ENCODE peak calls at places on chromosomes 1 and 21, in four cellular contexts. Q is K562, J is SK-N-SH, S is H1. Y is an unnamed sample.

GRCh38 chr1:172932981-172933380 is 117.8 kb downstream of the TNFSF18 start:
- DNase-seq in Q (no peak), J (no peak), S (no peak), Y (no peak)

GRCh38 chr1:219784660-219785391 is 143.5 kb downstream of the SLC30A10 start:
- DNase-seq in Q (no peak), J (no peak), S (no peak), Y (no peak)

GRCh38 chr1:117812868-117813511 is 116.4 kb downstream of the GDAP2 start:
- DNase-seq in Q (no peak), J (no peak), S (no peak), Y (no peak)

GRCh38 chr1:208033236-208033635 is 122.3 kb upstream of the CD34 start:
- DNase-seq in Q (no peak), J (no peak), S (no peak), Y (no peak)

GRCh38 chr1:202968895-202969295 is 1.8 kb upstream of the CYB5R1 start:
- DNase-seq in Q (peak), J (peak), S (no peak), Y (peak)

GRCh38 chr1:37433171-37433570 is 41.2 kb upstream of the ZC3H12A start:
- DNase-seq in Q (no peak), J (no peak), S (no peak), Y (no peak)

GRCh38 chr1:233359431-233359830 is 31.9 kb downstream of the MAP3K21 start:
- DNase-seq in Q (no peak), J (no peak), S (no peak), Y (no peak)

GRCh38 chr21:28018741-28019669 is 973.7 kb downstream of the LTN1 start:
- DNase-seq in Q (no peak), J (no peak), S (no peak), Y (peak)

GRCh38 chr1:173118404-173118803 is 67.7 kb upstream of the TNFSF18 start:
- DNase-seq in Q (no peak), J (no peak), S (no peak), Y (no peak)

GRCh38 chr1:235077571-235078479 is 50.8 kb downstream of the TOMM20 start:
- DNase-seq in Q (no peak), J (no peak), S (no peak), Y (no peak)

GRCh38 chr1:171985639-171986038 is 144.3 kb downstream of the DNM3 start:
- DNase-seq in Q (peak), J (peak), S (no peak), Y (no peak)

GRCh38 chr1:105416246-105416645 is 1640.2 kb upstream of the PRMT6 start:
- DNase-seq in Q (no peak), J (no peak), S (peak), Y (no peak)

GRCh38 chr1:203378529-203379271 is 27.8 kb upstream of the FMOD start:
- DNase-seq in Q (no peak), J (no peak), S (no peak), Y (no peak)

GRCh38 chr1:88741413-88741812 is 57.3 kb downstream of the PKN2 start:
- DNase-seq in Q (no peak), J (no peak), S (no peak), Y (no peak)

GRCh38 chr1:145997156-145998023 is 1.0 kb upstream of the TXNIP start:
- DNase-seq in Q (no peak), J (peak), S (no peak), Y (no peak)

GRCh38 chr1:239361403-239361802 is 25.0 kb upstream of the CHRM3 start:
- DNase-seq in Q (no peak), J (peak), S (no peak), Y (no peak)

GRCh38 chr1:10210841-10211804 is 753 bp downstream of the KIF1B start:
- DNase-seq in Q (peak), J (peak), S (no peak), Y (peak)

GRCh38 chr21:45056917-45057560 is 17.3 kb upstream of the ADARB1 start:
- DNase-seq in Q (no peak), J (no peak), S (no peak), Y (no peak)

GRCh38 chr21:36663033-36663855 is 35.7 kb upstream of the SIM2 start:
- DNase-seq in Q (no peak), J (no peak), S (no peak), Y (no peak)

GRCh38 chr1:159197767-159198557 is 6.7 kb upstream of the ACKR1 start:
- DNase-seq in Q (peak), J (peak), S (no peak), Y (peak)

GRCh38 chr1:119674835-119675289 is 26.8 kb upstream of the ZNF697 start:
- DNase-seq in Q (peak), J (no peak), S (no peak), Y (no peak)

GRCh38 chr1:93616996-93617669 is 64.5 kb downstream of the BCAR3 start:
- DNase-seq in Q (no peak), J (peak), S (no peak), Y (no peak)

GRCh38 chr1:56435434-56436337 is 143.7 kb downstream of the PLPP3 start:
- DNase-seq in Q (no peak), J (no peak), S (no peak), Y (peak)

GRCh38 chr21:32186843-32187242 is 92.0 kb downstream of the MIS18A start:
- DNase-seq in Q (no peak), J (no peak), S (no peak), Y (no peak)

GRCh38 chr1:42743302-42744029 is 3.4 kb upstream of the CLDN19 start:
- DNase-seq in Q (no peak), J (peak), S (no peak), Y (no peak)

GRCh38 chr1:153402226-153402625 is 11.4 kb upstream of the S100A8 start:
- DNase-seq in Q (no peak), J (no peak), S (no peak), Y (no peak)

GRCh38 chr1:45892068-45892785 is 88.8 kb downstream of the MAST2 start:
- DNase-seq in Q (no peak), J (no peak), S (no peak), Y (no peak)

GRCh38 chr1:207644852-207645631 is at the start of gene CR1L:
- DNase-seq in Q (peak), J (peak), S (no peak), Y (peak)

GRCh38 chr1:229392936-229393335 is 41.0 kb downstream of the ACTA1 start:
- DNase-seq in Q (no peak), J (no peak), S (no peak), Y (no peak)

GRCh38 chr1:157176016-157176415 is 37.8 kb upstream of the ETV3 start:
- DNase-seq in Q (no peak), J (no peak), S (no peak), Y (no peak)

GRCh38 chr21:43609501-43610340 is 49.6 kb downstream of the HSF2BP start:
- DNase-seq in Q (no peak), J (peak), S (no peak), Y (no peak)

GRCh38 chr1:244150071-244150470 is 99.0 kb downstream of the ZBTB18 start:
- DNase-seq in Q (no peak), J (no peak), S (no peak), Y (no peak)

GRCh38 chr1:173415490-173415889 is 61.6 kb upstream of the PRDX6 start:
- DNase-seq in Q (no peak), J (no peak), S (no peak), Y (no peak)

GRCh38 chr1:164683235-164683634 is 124.3 kb downstream of the PBX1 start:
- DNase-seq in Q (no peak), J (no peak), S (no peak), Y (no peak)

GRCh38 chr1:164675342-164675904 is 116.4 kb downstream of the PBX1 start:
- DNase-seq in Q (no peak), J (no peak), S (no peak), Y (no peak)

GRCh38 chr1:164682570-164682969 is 123.6 kb downstream of the PBX1 start:
- DNase-seq in Q (no peak), J (no peak), S (no peak), Y (no peak)

GRCh38 chr1:164673584-164674214 is 114.7 kb downstream of the PBX1 start:
- DNase-seq in Q (peak), J (peak), S (peak), Y (peak)

DNA sequence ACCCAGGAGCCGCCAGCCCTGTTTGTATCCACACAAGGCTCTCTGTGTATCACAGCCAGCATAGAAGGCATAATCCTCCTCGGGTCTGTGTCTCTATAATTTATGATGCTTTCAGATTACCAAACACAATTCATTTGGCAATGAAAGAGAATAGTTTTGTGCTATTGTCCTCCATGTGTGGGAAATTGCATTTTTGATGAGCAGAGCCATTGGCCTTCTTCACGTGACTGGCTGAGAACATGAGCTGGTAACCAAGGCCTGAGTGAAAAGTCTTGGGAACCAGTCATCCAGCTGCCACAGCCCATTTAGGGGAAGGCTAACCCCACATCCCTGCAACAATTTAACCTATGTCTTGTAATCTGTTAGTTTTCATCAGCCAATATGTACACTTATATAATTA is 119.3 kb downstream of the PBX1 start:
- DNase-seq in Q (no peak), J (no peak), S (no peak), Y (no peak)
- TF ChIP-seq TEAD4 in Q (no peak), J (no peak), S (no peak), Y (no peak)

DNA sequence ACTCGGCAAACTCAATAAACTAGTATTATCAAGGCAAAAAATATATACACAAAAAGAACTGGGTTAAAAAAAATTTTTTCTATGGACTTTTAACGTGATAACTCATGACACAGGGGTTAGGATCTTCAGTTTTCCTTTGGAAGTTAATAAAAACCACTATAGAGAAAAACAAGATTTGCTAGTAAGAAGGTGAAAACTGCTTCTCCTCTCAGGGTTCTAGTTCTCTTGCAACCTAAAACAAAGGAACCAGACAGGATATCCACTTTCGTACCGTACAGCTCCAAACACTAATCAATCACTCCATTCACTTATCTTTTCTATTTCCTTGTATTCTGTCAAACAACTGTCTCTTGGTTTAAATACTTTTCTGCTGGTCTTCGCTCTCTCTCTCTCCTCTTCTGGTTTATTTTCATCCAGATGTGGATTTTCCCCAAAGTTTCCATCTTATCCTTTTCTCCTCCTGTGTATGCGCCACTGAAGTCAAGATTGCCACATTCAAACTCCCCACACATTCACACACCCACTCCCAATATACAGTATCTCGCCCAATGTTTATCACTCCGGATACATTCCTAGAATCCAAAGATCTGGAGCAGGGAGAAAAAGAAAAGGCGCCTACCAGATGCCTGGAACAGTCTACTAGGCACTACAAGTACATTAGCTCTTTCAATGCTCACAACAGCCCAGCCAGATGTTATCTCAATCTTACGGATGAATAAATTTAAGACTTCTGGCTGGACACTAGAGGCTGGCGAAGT is 803 bp upstream of the PRPF38B start:
- DNase-seq in Q (peak), J (no peak), S (no peak), Y (no peak)
- TF ChIP-seq TEAD4 in Q (no peak), J (no peak), S (no peak), Y (no peak)

GRCh38 chr1:226355679-226356583 is 47.0 kb upstream of the LIN9 start:
- DNase-seq in Q (no peak), J (peak), S (no peak), Y (no peak)
- TF ChIP-seq TEAD4 in Q (no peak), J (no peak), S (no peak), Y (no peak)

DNA sequence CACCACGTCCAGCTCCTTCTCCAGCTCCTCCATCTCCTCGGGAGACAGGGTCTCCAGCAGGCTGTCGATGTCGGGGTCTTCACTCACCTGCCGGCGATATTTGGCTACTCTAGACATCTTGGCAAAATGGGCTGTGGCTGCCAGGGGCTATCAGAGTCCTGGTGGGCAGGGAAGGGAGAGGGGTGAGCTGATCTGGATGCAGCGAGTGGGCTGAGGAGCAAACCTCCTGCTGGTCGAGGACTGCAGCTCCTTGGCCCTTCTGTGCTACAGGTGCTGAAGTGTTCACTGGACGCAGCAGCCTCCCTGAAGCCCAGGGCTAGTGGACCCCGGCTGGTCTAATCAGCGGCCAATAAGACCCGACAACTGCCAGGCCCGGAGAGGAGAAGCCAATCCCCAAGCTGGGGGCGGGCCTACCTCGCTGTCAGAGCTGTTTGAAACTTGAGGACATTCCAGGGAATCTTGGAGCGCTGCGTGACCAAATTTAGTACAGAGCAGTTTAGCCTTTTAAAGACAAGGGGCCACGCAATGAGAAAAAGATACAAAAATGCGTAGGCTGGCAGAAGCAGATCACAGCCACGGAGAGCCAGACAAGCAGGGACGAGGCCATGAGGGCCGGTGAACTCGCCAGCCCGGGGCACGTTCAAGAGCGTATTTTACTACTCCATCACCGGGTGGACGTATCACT is at the start of gene LMOD1:
- DNase-seq in Q (peak), J (peak), S (peak), Y (peak)
- TF ChIP-seq TEAD4 in Q (no peak), J (peak), S (peak), Y (no peak)

GRCh38 chr1:64516803-64517568 is 47.1 kb downstream of the CACHD1 start:
- DNase-seq in Q (no peak), J (no peak), S (no peak), Y (no peak)
- TF ChIP-seq TEAD4 in Q (no peak), J (peak), S (no peak), Y (no peak)

GRCh38 chr1:160709715-160710114 is 1.9 kb downstream of the CD48 start:
- DNase-seq in Q (no peak), J (no peak), S (no peak), Y (no peak)

GRCh38 chr1:160708118-160708517 is 3.5 kb downstream of the CD48 start:
- DNase-seq in Q (no peak), J (no peak), S (no peak), Y (no peak)

GRCh38 chr1:160707171-160708109 is 4.2 kb downstream of the CD48 start:
- DNase-seq in Q (no peak), J (no peak), S (no peak), Y (no peak)

GRCh38 chr1:160710531-160711252 is 930 bp downstream of the CD48 start:
- DNase-seq in Q (no peak), J (no peak), S (no peak), Y (no peak)

DNA sequence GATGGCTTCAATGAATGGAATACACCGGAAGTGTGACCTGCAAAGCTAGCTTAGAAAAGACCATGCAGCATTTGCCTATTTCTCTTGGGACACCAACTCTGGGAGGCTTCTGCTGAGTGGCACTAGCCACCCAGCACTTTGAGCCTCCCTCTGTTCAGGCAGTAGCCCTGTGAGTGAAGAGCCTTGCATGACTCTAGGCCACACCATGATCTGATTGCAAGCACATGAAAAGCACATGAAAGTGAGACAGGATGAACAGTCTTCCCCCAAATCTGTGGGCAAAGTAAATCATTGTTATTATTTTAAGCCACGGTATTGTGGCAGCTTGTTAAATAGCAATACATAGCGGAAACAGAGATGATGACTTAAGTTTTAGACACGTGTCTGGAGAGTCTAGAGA is 2.8 kb downstream of the CD48 start:
- DNase-seq in Q (no peak), J (no peak), S (no peak), Y (no peak)
- TF ChIP-seq TEAD4 in Q (no peak), J (no peak), S (no peak), Y (no peak)

DNA sequence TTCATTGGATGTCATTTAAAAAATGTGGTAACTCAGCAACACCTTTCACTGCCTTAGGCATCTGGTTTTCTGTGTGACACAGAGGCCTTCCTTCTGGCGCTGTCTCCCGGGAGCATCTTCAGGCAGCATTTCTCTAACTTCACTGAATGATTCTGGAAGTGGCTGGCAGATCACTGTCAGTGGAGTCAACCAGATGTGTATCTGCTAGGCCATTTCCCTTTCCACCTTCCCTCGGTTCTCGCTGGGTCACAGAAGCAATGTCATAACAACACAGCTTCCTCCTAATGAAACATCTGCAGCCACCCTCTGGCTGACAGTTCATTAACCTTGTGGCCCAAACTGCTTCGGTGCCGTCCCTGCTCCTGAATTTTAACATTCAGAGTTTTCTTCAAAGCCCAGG is 137.8 kb downstream of the KIF26B start:
- DNase-seq in Q (no peak), J (peak), S (no peak), Y (no peak)
- TF ChIP-seq TEAD4 in Q (no peak), J (no peak), S (no peak), Y (no peak)

GRCh38 chr1:24986372-24986979 is 56.4 kb upstream of the RUNX3 start:
- DNase-seq in Q (no peak), J (no peak), S (no peak), Y (no peak)

GRCh38 chr1:24988560-24988912 is 58.5 kb upstream of the RUNX3 start:
- DNase-seq in Q (no peak), J (no peak), S (no peak), Y (no peak)

GRCh38 chr1:24989082-24989481 is 59.0 kb upstream of the RUNX3 start:
- DNase-seq in Q (no peak), J (no peak), S (no peak), Y (no peak)

GRCh38 chr1:24987424-24987823 is 57.3 kb upstream of the RUNX3 start:
- DNase-seq in Q (no peak), J (no peak), S (no peak), Y (no peak)

DNA sequence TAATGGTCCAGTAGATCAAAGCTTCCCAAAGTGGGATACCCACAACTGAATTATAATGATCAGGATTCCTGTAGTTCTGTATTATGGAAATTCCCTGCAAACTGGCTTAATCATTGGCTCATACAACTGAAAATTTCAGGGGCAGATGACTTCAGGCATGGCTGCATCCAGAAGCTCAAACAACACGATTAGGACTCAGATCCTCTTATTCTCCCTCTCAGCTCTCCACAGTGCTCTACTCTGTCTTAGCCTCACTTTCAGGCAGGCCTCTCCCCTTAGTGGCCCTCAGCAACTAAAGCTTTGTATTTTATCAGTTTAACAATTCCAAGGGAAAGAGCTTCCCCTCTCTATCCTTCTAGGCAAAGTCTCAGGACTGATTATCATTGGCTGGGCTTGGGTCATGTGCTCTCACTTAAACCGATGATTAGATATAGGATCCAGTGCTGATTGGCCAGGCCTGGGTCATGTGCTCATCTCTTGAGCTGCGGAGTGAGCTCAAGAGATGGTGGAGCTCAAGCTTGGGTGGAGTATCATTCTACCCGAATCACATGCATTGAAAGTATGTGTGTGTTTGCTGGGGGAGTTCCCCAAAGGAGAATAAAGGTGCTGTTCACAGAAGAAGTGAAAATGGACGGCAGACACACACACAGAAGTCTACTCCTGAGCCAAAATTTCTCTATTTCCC is 57.9 kb upstream of the RUNX3 start:
- DNase-seq in Q (no peak), J (no peak), S (no peak), Y (no peak)
- TF ChIP-seq TEAD4 in Q (no peak), J (no peak), S (no peak), Y (no peak)

Y was measured in WTC11.